ENCODE peak calls at places on chromosome 22, in seven cellular contexts. L is D721Med, K is MM.1S, S is fibroblast of mammary gland, X is AG04450, B is type B pancreatic cell, T is choroid plexus epithelial cell. N is an unnamed sample.

GRCh38 chr22:44207981-44208317 is 27.2 kb downstream of the PARVG start:
- DNase-seq in X (no peak), B (no peak), S (no peak), K (no peak), T (no peak), L (no peak), N (no peak)

GRCh38 chr22:49427341-49427740 is 400.3 kb downstream of the BRD1 start:
- DNase-seq in B (peak; percentile 39), T (no peak), L (no peak), S (no peak), X (no peak), K (no peak), N (no peak)

GRCh38 chr22:47151490-47151889 is 389.0 kb downstream of the TBC1D22A start:
- DNase-seq in S (peak; percentile 30), X (no peak), B (no peak), L (no peak), K (no peak), T (peak; percentile 62), N (no peak)

GRCh38 chr22:44147821-44148574 is 32.7 kb upstream of the PARVG start:
- DNase-seq in L (no peak), B (no peak), X (no peak), S (no peak), T (peak; percentile 86), K (no peak), N (no peak)

GRCh38 chr22:31995046-31995445 is 48.0 kb upstream of the SLC5A1 start:
- DNase-seq in K (no peak), X (no peak), B (no peak), S (no peak), T (peak; percentile 24), L (no peak), N (no peak)

GRCh38 chr22:46538816-46539163 is 1.4 kb upstream of the CELSR1 start:
- DNase-seq in K (no peak), L (no peak), S (peak; percentile 61), T (peak; percentile 28), B (no peak), X (no peak), N (peak; percentile 73)

GRCh38 chr22:17121235-17122195 is at the start of gene TMEM121B:
- DNase-seq in T (peak; percentile 44), B (peak; percentile 80), S (peak; percentile 50), X (no peak), L (peak; percentile 84), K (no peak), N (no peak)

GRCh38 chr22:17368727-17369552 is at the start of gene CECR2:
- DNase-seq in L (peak; percentile 51), B (peak; percentile 82), T (peak; percentile 40), K (peak; percentile 42), X (no peak), S (no peak), N (no peak)

GRCh38 chr22:41381329-41382097 is at the start of gene TEF:
- DNase-seq in K (peak; percentile 99), S (peak; percentile 96), X (peak; percentile 98), B (peak; percentile 99), T (peak; percentile 99), L (peak; percentile 77), N (peak; percentile 97)

GRCh38 chr22:42990131-42990838 is 24.7 kb downstream of the PACSIN2 start:
- DNase-seq in B (no peak), K (no peak), T (peak; percentile 87), S (peak; percentile 94), X (no peak), L (no peak), N (peak; percentile 91)

GRCh38 chr22:26986051-26986881 is 328.9 kb downstream of the MIAT start:
- DNase-seq in X (no peak), K (no peak), L (peak; percentile 31), S (no peak), T (no peak), B (no peak), N (no peak)

GRCh38 chr22:47205081-47205491 is 442.6 kb downstream of the TBC1D22A start:
- DNase-seq in S (no peak), B (no peak), L (no peak), T (no peak), X (no peak), K (no peak), N (no peak)

GRCh38 chr22:38973289-38974169 is 8.6 kb upstream of the APOBEC3B start:
- DNase-seq in B (no peak), K (peak; percentile 74), L (no peak), T (no peak), X (no peak), S (peak; percentile 8), N (peak; percentile 51)

GRCh38 chr22:40898850-40899357 is 37.0 kb upstream of the DNAJB7 start:
- DNase-seq in B (no peak), X (peak; percentile 27), L (no peak), K (peak; percentile 75), T (peak; percentile 80), S (peak; percentile 68), N (peak; percentile 53)

GRCh38 chr22:50481440-50482106 is at the start of gene ADM2:
- DNase-seq in S (no peak), K (no peak), L (peak; percentile 78), B (no peak), T (no peak), X (no peak), N (no peak)

GRCh38 chr22:36204001-36204640 is 2.5 kb upstream of the APOL4 start:
- DNase-seq in K (no peak), T (no peak), B (no peak), X (no peak), S (no peak), L (no peak), N (no peak)

GRCh38 chr22:46443850-46444389 is 93.5 kb downstream of the CELSR1 start:
- DNase-seq in K (no peak), B (no peak), X (no peak), S (no peak), T (no peak), L (no peak), N (no peak)

GRCh38 chr22:44395116-44396005 is 82.6 kb upstream of the SHISAL1 start:
- DNase-seq in B (peak; percentile 68), T (no peak), S (no peak), X (no peak), K (no peak), L (no peak), N (no peak)

GRCh38 chr22:29298641-29299040 is 7.8 kb upstream of the GAS2L1 start:
- DNase-seq in T (no peak), X (no peak), L (no peak), K (no peak), B (no peak), S (no peak), N (no peak)

GRCh38 chr22:43152355-43153071 is 1.2 kb downstream of the TSPO start:
- DNase-seq in X (no peak), K (peak; percentile 40), S (peak; percentile 37), L (no peak), T (peak; percentile 41), B (no peak), N (peak; percentile 82)

GRCh38 chr22:27775087-27775697 is 26.4 kb downstream of the MN1 start:
- DNase-seq in X (no peak), T (no peak), S (peak; percentile 49), B (no peak), K (no peak), L (no peak), N (no peak)

GRCh38 chr22:24486501-24486921 is 8.6 kb upstream of the UPB1 start:
- DNase-seq in B (no peak), K (no peak), T (peak; percentile 68), X (no peak), S (peak; percentile 71), L (no peak), N (peak; percentile 79)

GRCh38 chr22:45993841-45994240 is 16.9 kb upstream of the WNT7B start:
- DNase-seq in X (no peak), S (no peak), L (no peak), B (no peak), T (no peak), K (no peak), N (no peak)

GRCh38 chr22:46081831-46082210 is 68.5 kb upstream of the PPARA start:
- DNase-seq in X (no peak), S (no peak), K (no peak), L (no peak), T (no peak), B (no peak), N (no peak)

GRCh38 chr22:50280708-50281383 is 10.7 kb upstream of the MAPK11 start:
- DNase-seq in T (no peak), X (no peak), S (no peak), K (no peak), B (no peak), L (no peak), N (no peak)

GRCh38 chr22:20258584-20259335 is 9.4 kb downstream of the RTN4R start:
- DNase-seq in B (no peak), K (no peak), X (no peak), S (no peak), L (no peak), T (no peak), N (no peak)
- TF ChIP-seq CTCF in B (peak; percentile 46), K (peak; percentile 51), X (peak; percentile 19), S (peak; percentile 32), L (peak; percentile 28), T (peak; percentile 32), N (peak; percentile 37)

GRCh38 chr22:30712094-30712493 is 17.4 kb downstream of the OSBP2 start:
- DNase-seq in X (no peak), S (no peak), B (no peak), T (no peak), K (no peak), L (no peak), N (no peak)
- TF ChIP-seq CTCF in X (no peak), S (no peak), B (no peak), T (no peak), K (no peak), L (no peak), N (no peak)

DNA sequence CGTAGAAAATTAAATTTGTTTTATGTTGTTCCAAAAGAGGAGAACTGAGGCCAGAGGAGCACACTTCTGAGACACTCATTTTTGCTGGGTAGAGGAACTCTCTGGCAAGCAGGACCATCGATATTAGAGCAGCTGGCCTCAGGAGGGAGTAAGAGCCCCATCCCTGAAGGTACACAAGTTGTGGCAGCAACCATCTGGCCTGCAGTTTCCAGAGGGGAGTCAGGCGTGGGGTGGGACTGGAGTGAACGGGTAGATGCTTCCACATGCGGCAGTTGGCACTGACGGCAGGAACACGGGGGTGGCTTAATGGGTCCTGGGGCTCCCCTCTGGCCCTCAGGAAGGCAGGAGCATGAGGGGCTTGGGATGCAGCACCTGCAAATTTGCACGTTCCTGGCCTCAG is 13.2 kb upstream of the SSTR3 start:
- DNase-seq in B (no peak), T (peak; percentile 53), K (peak; percentile 35), X (no peak), S (no peak), L (no peak), N (no peak)
- TF ChIP-seq CTCF in B (no peak), T (peak; percentile 49), K (peak; percentile 33), X (peak; percentile 26), S (peak; percentile 10), L (no peak), N (no peak)

GRCh38 chr22:34943830-34944229 is 122.1 kb upstream of the ISX start:
- DNase-seq in B (no peak), K (no peak), T (no peak), X (no peak), S (no peak), L (no peak), N (no peak)
- TF ChIP-seq CTCF in B (peak; percentile 28), K (no peak), T (no peak), X (no peak), S (no peak), L (no peak), N (no peak)

GRCh38 chr22:22709719-22710445 is 65.5 kb downstream of the GGTLC2 start:
- DNase-seq in X (no peak), L (no peak), B (peak; percentile 49), T (peak; percentile 30), S (peak; percentile 48), K (no peak), N (peak; percentile 46)
- TF ChIP-seq CTCF in X (no peak), L (peak; percentile 28), B (peak; percentile 41), T (peak; percentile 57), S (peak; percentile 43), K (no peak), N (peak; percentile 36)